ENCODE peak calls at places on chromosomes 7 and 10, in seven cellular contexts. S is PC-9, C is astrocyte, A is PC-3, M is mammary epithelial cell, K is HCT116, Q is H1. P is an unnamed sample.

GRCh38 chr7:50329775-50330174 is 25.3 kb downstream of the IKZF1 start:
- DNase-seq in C (no peak), A (no peak), S (no peak), K (no peak), M (no peak), Q (no peak), P (no peak)

GRCh38 chr7:157224627-157225026 is 85.9 kb downstream of the UBE3C start:
- DNase-seq in M (no peak), S (no peak), Q (no peak), K (no peak), C (peak; percentile 42), A (peak; percentile 23), P (peak; percentile 52)

GRCh38 chr10:7819126-7819470 is 793 bp downstream of the TAF3 start:
- DNase-seq in C (peak; percentile 25), K (no peak), A (peak; percentile 34), S (peak; percentile 22), Q (no peak), M (peak; percentile 49), P (peak; percentile 44)

GRCh38 chr7:64733550-64734240 is 60.5 kb upstream of the ZNF138 start:
- DNase-seq in S (no peak), K (no peak), C (no peak), Q (no peak), M (no peak), A (peak; percentile 1), P (no peak)

GRCh38 chr7:6640246-6640721 is 3.2 kb downstream of the ZNF316 start:
- DNase-seq in S (no peak), A (no peak), C (peak; percentile 14), K (no peak), M (no peak), Q (peak; percentile 51), P (peak; percentile 23)

GRCh38 chr7:106073701-106074100 is 38.4 kb downstream of the SYPL1 start:
- DNase-seq in K (no peak), Q (no peak), M (no peak), C (no peak), S (no peak), A (no peak), P (no peak)

GRCh38 chr10:17222329-17222728 is 5.7 kb upstream of the VIM start:
- DNase-seq in A (no peak), K (no peak), S (no peak), C (no peak), M (no peak), Q (no peak), P (no peak)

GRCh38 chr7:151755131-151755787 is 121.7 kb downstream of the PRKAG2 start:
- DNase-seq in C (no peak), Q (no peak), M (no peak), S (no peak), K (no peak), A (no peak), P (no peak)

GRCh38 chr7:26723140-26723539 is 141.2 kb downstream of the SKAP2 start:
- DNase-seq in A (no peak), K (no peak), M (no peak), S (no peak), Q (no peak), C (no peak), P (no peak)

GRCh38 chr10:3074985-3075600 is 7.7 kb downstream of the PFKP start:
- DNase-seq in K (no peak), S (no peak), C (no peak), A (no peak), Q (no peak), M (no peak), P (no peak)

GRCh38 chr7:26417911-26418413 is 126.3 kb downstream of the SNX10 start:
- DNase-seq in C (no peak), M (no peak), S (no peak), K (no peak), A (peak; percentile 53), Q (no peak), P (no peak)

GRCh38 chr7:152392254-152392653 is 43.5 kb downstream of the KMT2C start:
- DNase-seq in K (no peak), M (no peak), Q (no peak), A (no peak), C (no peak), S (no peak), P (no peak)

GRCh38 chr10:34667177-34667576 is 147.9 kb downstream of the PARD3 start:
- DNase-seq in S (no peak), Q (no peak), M (no peak), C (no peak), K (no peak), A (peak; percentile 39), P (no peak)

GRCh38 chr7:31067491-31067890 is 15.4 kb downstream of the ADCYAP1R1 start:
- DNase-seq in Q (no peak), S (no peak), C (no peak), M (no peak), K (no peak), A (no peak), P (no peak)

GRCh38 chr10:49394933-49395740 is 752 bp downstream of the DRGX start:
- DNase-seq in C (no peak), S (no peak), M (peak; percentile 12), K (no peak), A (peak; percentile 42), Q (no peak), P (no peak)

GRCh38 chr10:9833871-9834454 is 1183.7 kb upstream of the CELF2 start:
- DNase-seq in K (no peak), S (no peak), A (no peak), M (no peak), Q (no peak), C (no peak), P (peak; percentile 10)

GRCh38 chr10:21975378-21975990 is 28.0 kb downstream of the DNAJC1 start:
- DNase-seq in K (no peak), S (no peak), M (no peak), A (no peak), Q (no peak), C (no peak), P (no peak)

GRCh38 chr10:86038371-86038770 is 328.2 kb downstream of the GRID1 start:
- DNase-seq in S (no peak), Q (no peak), K (no peak), A (no peak), C (no peak), M (no peak), P (no peak)

GRCh38 chr10:7622969-7623368 is 43.8 kb downstream of the ITIH5 start:
- DNase-seq in S (no peak), Q (peak; percentile 59), C (no peak), A (no peak), K (no peak), M (no peak), P (no peak)

GRCh38 chr10:20147679-20148078 is 331.4 kb downstream of the PLXDC2 start:
- DNase-seq in K (no peak), A (no peak), C (no peak), M (peak; percentile 4), S (no peak), Q (no peak), P (no peak)

GRCh38 chr10:61750943-61751471 is 88.3 kb downstream of the CABCOCO1 start:
- DNase-seq in Q (peak; percentile 44), M (peak; percentile 59), K (peak; percentile 64), C (peak; percentile 49), S (peak; percentile 57), A (peak; percentile 98), P (peak; percentile 61)

GRCh38 chr7:47905071-47905920 is 43.0 kb downstream of the PKD1L1 start:
- DNase-seq in A (no peak), K (no peak), C (peak; percentile 67), M (no peak), Q (no peak), S (no peak), P (peak; percentile 70)

GRCh38 chr7:150376560-150376959 is 2.6 kb upstream of the ZNF775 start:
- DNase-seq in C (no peak), A (no peak), M (no peak), Q (no peak), S (no peak), K (no peak), P (no peak)

GRCh38 chr7:87310790-87311419 is 34.6 kb upstream of the CROT start:
- DNase-seq in K (no peak), C (peak; percentile 26), M (no peak), A (no peak), Q (no peak), S (no peak), P (peak; percentile 41)

GRCh38 chr7:130356760-130357611 is 12.4 kb downstream of the CPA5 start:
- DNase-seq in A (peak; percentile 96), Q (no peak), C (peak; percentile 92), M (peak; percentile 90), K (peak; percentile 53), S (peak; percentile 82), P (peak; percentile 85)

GRCh38 chr10:103307594-103307993 is 30.7 kb downstream of the INA start:
- DNase-seq in Q (no peak), M (no peak), S (no peak), K (no peak), C (no peak), A (no peak), P (no peak)
- H3K36me3 ChIP-seq in Q (peaks cover 40% of the 10 kb centered on the region), M (peaks cover 9% of the 10 kb centered on the region), S (no peaks in the 10 kb centered on the region), K (peaks cover 41% of the 10 kb centered on the region), C (peaks cover 11% of the 10 kb centered on the region), A (peaks cover 4% of the 10 kb centered on the region), P (no peaks in the 10 kb centered on the region)

GRCh38 chr10:100829103-100829870 is 83.5 kb upstream of the SLF2 start:
- DNase-seq in M (no peak), S (no peak), Q (no peak), C (no peak), K (no peak), A (peak; percentile 1), P (no peak)

GRCh38 chr10:100828744-100829102 is 83.3 kb downstream of the PAX2 start:
- DNase-seq in K (no peak), C (no peak), A (no peak), Q (no peak), M (no peak), S (no peak), P (no peak)

GRCh38 chr10:100831742-100832141 is 81.0 kb upstream of the SLF2 start:
- DNase-seq in A (no peak), K (no peak), C (no peak), Q (no peak), S (no peak), M (no peak), P (no peak)

GRCh38 chr10:100830728-100831110 is 82.0 kb upstream of the SLF2 start:
- DNase-seq in C (no peak), S (no peak), Q (no peak), K (no peak), M (no peak), A (no peak), P (no peak)

GRCh38 chr10:100829933-100830727 is 82.6 kb upstream of the SLF2 start:
- DNase-seq in M (no peak), K (no peak), S (no peak), Q (no peak), C (no peak), A (no peak), P (no peak)
- TF ChIP-seq EZH2 in M (peak; percentile 87), K (no peak), S (no peak), Q (peak; percentile 98), C (peak; percentile 56), A (no peak), P (peak; percentile 72)

GRCh38 chr7:128872394-128872824 is 9.8 kb downstream of the ATP6V1F start:
- DNase-seq in C (no peak), S (peak; percentile 72), M (no peak), K (no peak), Q (no peak), A (peak; percentile 82), P (no peak)
- H4K20me1 ChIP-seq in C (peaks cover 32% of the 10 kb centered on the region), S (no peaks in the 10 kb centered on the region), M (no peaks in the 10 kb centered on the region), K (no peaks in the 10 kb centered on the region), Q (peaks cover 3% of the 10 kb centered on the region), A (no peaks in the 10 kb centered on the region), P (no peaks in the 10 kb centered on the region)

DNA sequence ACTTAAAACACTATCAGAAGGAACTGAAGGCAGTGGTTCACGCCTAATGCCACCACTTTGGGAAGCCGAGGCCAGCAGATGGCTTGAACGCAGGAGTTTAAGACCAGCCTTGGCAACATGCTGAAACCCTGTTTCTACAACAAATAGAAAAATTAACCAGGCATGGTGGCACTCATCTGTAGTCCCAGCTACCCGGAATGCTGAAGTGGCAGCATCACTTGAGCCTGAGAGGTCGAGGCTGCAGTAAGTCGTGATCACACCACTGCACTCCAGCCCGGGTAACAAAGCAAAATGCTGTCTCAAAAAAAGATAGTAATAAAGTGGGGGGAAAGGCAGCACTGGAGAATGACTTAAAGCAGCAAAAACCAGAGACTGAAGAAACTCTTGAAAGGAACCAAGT is 38.2 kb downstream of the GDI2 start:
- DNase-seq in Q (no peak), C (no peak), K (no peak), M (no peak), A (no peak), S (no peak), P (no peak)
- H3K36me3 ChIP-seq in Q (peaks cover 25% of the 10 kb centered on the region), C (peaks cover 21% of the 10 kb centered on the region), K (peaks cover 8% of the 10 kb centered on the region), M (peaks cover 17% of the 10 kb centered on the region), A (no peaks in the 10 kb centered on the region), S (peaks cover 3% of the 10 kb centered on the region), P (peaks cover 7% of the 10 kb centered on the region)

P was measured in fibroblast of lung.